ENCODE peak calls at places on chromosomes 2 and 18, in seven cellular contexts. H is PC-3; L is LoVo; Z is ovary; N is activated CD8-positive, alpha-beta memory T cell treated with anti-CD3 and anti-CD28 coated beads for 24 hours; V is endothelial cell; C is sigmoid colon. J is an unnamed sample.

GRCh38 chr18:77207540-77207939 is 42.1 kb upstream of the GALR1 start:
- DNase-seq in V (peak; percentile 37), N (peak; percentile 66), Z (peak; percentile 93), L (peak; percentile 26), C (peak; percentile 87), H (peak; percentile 47), J (peak; percentile 53)

GRCh38 chr2:41775381-41776025 is 272.3 kb upstream of the PKDCC start:
- DNase-seq in H (no peak), V (no peak), N (no peak), Z (no peak), C (no peak), L (no peak), J (peak; percentile 52)

GRCh38 chr18:2958819-2959298 is 54.1 kb downstream of the LPIN2 start:
- DNase-seq in C (peak; percentile 77), Z (no peak), N (no peak), H (no peak), V (no peak), L (no peak), J (no peak)

GRCh38 chr2:128412181-128412871 is 93.7 kb upstream of the HS6ST1 start:
- DNase-seq in H (no peak), L (no peak), N (peak; percentile 41), Z (no peak), C (no peak), V (no peak), J (no peak)

GRCh38 chr2:217622664-217623063 is 380.1 kb downstream of the TNS1 start:
- DNase-seq in C (no peak), H (no peak), L (no peak), V (no peak), N (no peak), Z (no peak), J (peak; percentile 71)

GRCh38 chr18:55407191-55407590 is 180.8 kb downstream of the TCF4 start:
- DNase-seq in C (no peak), L (no peak), Z (no peak), V (no peak), N (no peak), H (no peak), J (no peak)

GRCh38 chr2:143161982-143162837 is 33.0 kb downstream of the ARHGAP15 start:
- DNase-seq in Z (peak; percentile 43), H (peak; percentile 52), V (peak; percentile 44), N (no peak), L (peak; percentile 41), C (no peak), J (peak; percentile 63)

GRCh38 chr2:72037322-72037721 is 110.3 kb downstream of the CYP26B1 start:
- DNase-seq in C (no peak), V (no peak), N (no peak), Z (no peak), L (no peak), H (no peak), J (no peak)

GRCh38 chr2:1049691-1050090 is 99.0 kb downstream of the SNTG2 start:
- DNase-seq in C (no peak), L (no peak), Z (no peak), H (no peak), N (no peak), V (no peak), J (no peak)

GRCh38 chr18:26133652-26134051 is at the start of gene PSMA8:
- DNase-seq in Z (peak; percentile 39), H (no peak), C (no peak), V (peak; percentile 39), N (peak; percentile 74), L (no peak), J (no peak)

GRCh38 chr2:151111599-151112278 is 149.9 kb downstream of the RBM43 start:
- DNase-seq in L (no peak), Z (no peak), N (no peak), V (no peak), H (peak; percentile 75), C (no peak), J (no peak)

GRCh38 chr2:208224802-208225201 is 30.1 kb downstream of the IDH1 start:
- DNase-seq in Z (no peak), N (no peak), C (no peak), H (peak; percentile 86), V (no peak), L (no peak), J (no peak)

GRCh38 chr2:218325566-218326160 is 31.0 kb upstream of the CATIP start:
- DNase-seq in V (no peak), L (no peak), C (no peak), H (no peak), N (no peak), Z (no peak), J (no peak)

GRCh38 chr2:102166189-102166845 is 20.5 kb upstream of the IL1RL2 start:
- DNase-seq in V (no peak), N (no peak), C (peak; percentile 77), Z (no peak), H (peak; percentile 65), L (peak; percentile 34), J (no peak)

GRCh38 chr2:69734040-69734611 is 7.8 kb upstream of the ANXA4 start:
- DNase-seq in H (no peak), L (peak; percentile 27), Z (peak; percentile 63), V (no peak), N (no peak), C (no peak), J (no peak)

GRCh38 chr18:61183798-61184197 is 149.4 kb upstream of the CDH20 start:
- DNase-seq in Z (no peak), V (no peak), N (no peak), L (no peak), C (no peak), H (no peak), J (no peak)

GRCh38 chr2:200763422-200763821 is 48.3 kb upstream of the BZW1 start:
- DNase-seq in C (no peak), L (no peak), N (no peak), Z (no peak), H (peak; percentile 48), V (no peak), J (no peak)

GRCh38 chr2:119012345-119013301 is 70.6 kb downstream of the MARCO start:
- DNase-seq in L (no peak), H (no peak), Z (no peak), C (no peak), V (peak; percentile 2), N (no peak), J (no peak)

GRCh38 chr2:223920109-223920508 is 25.0 kb downstream of the WDFY1 start:
- DNase-seq in H (no peak), Z (no peak), V (no peak), N (no peak), L (no peak), C (no peak), J (no peak)

GRCh38 chr18:35178260-35178659 is 62.6 kb upstream of the ZNF397 start:
- DNase-seq in Z (no peak), H (peak; percentile 43), L (peak; percentile 3), V (no peak), N (no peak), C (no peak), J (no peak)

GRCh38 chr2:135030826-135031225 is 16.4 kb downstream of the MAP3K19 start:
- DNase-seq in V (peak; percentile 29), L (peak; percentile 17), Z (no peak), N (no peak), H (peak; percentile 39), C (no peak), J (no peak)

GRCh38 chr2:69196327-69197117 is 183.5 kb downstream of the ANTXR1 start:
- DNase-seq in H (no peak), C (no peak), Z (no peak), V (no peak), N (no peak), L (no peak), J (no peak)

GRCh38 chr2:231336700-231337099 is 58.8 kb upstream of the B3GNT7 start:
- DNase-seq in L (no peak), V (no peak), Z (no peak), C (no peak), H (no peak), N (no peak), J (no peak)

GRCh38 chr2:101806123-101806522 is 108.6 kb downstream of the MAP4K4 start:
- DNase-seq in C (no peak), V (no peak), H (peak; percentile 71), Z (no peak), L (peak; percentile 19), N (no peak), J (no peak)